ENCODE peak calls at places on chromosomes 1 and 21, in eight cellular contexts. S is dorsolateral prefrontal cortex, K is transverse colon, M is GM23338, I is psoas muscle, L is choroid plexus epithelial cell, J is cardiac fibroblast, R is cardiac muscle cell. H is an unnamed sample.

GRCh38 chr1:243708210-243708609 is 141.8 kb downstream of the AKT3 start:
- DNase-seq in S (no peak), M (no peak), J (peak), K (no peak), R (no peak), L (peak), I (no peak), H (no peak)

GRCh38 chr1:78263946-78264345 is 218.2 kb downstream of the GIPC2 start:
- DNase-seq in S (no peak), M (no peak), I (no peak), K (no peak), R (no peak), J (no peak), L (no peak), H (no peak)

GRCh38 chr1:1943834-1944570 is 24.9 kb upstream of the TMEM52 start:
- DNase-seq in M (peak), R (peak), S (peak), L (peak), I (peak), K (peak), J (peak), H (peak)

GRCh38 chr1:116075981-116076380 is 35.2 kb upstream of the MAB21L3 start:
- DNase-seq in R (no peak), M (no peak), L (no peak), S (no peak), K (no peak), I (no peak), J (no peak), H (no peak)

GRCh38 chr1:168127493-168127892 is 9.2 kb downstream of the GPR161 start:
- DNase-seq in M (no peak), S (no peak), R (no peak), K (no peak), L (no peak), I (no peak), J (no peak), H (no peak)

GRCh38 chr1:31371121-31371520 is 1.8 kb downstream of the FABP3 start:
- DNase-seq in S (no peak), K (no peak), L (no peak), M (no peak), J (no peak), R (no peak), I (no peak), H (no peak)

GRCh38 chr1:185813401-185813979 is 79.3 kb downstream of the HMCN1 start:
- DNase-seq in R (peak), I (no peak), S (no peak), J (peak), K (peak), M (peak), L (peak), H (no peak)

GRCh38 chr1:228446849-228447248 is 30.2 kb upstream of the TRIM17 start:
- DNase-seq in S (no peak), M (peak), J (no peak), I (no peak), R (no peak), L (no peak), K (no peak), H (no peak)

GRCh38 chr1:30900486-30900885 is 8.1 kb downstream of the SDC3 start:
- DNase-seq in S (no peak), K (no peak), L (no peak), J (no peak), I (no peak), R (no peak), M (no peak), H (peak)

GRCh38 chr1:60171793-60172192 is 98.2 kb upstream of the C1orf87 start:
- DNase-seq in K (no peak), J (no peak), I (no peak), L (peak), R (no peak), M (no peak), S (no peak), H (no peak)

GRCh38 chr1:94071391-94071790 is 49.6 kb downstream of the ABCA4 start:
- DNase-seq in R (no peak), S (no peak), L (no peak), M (no peak), K (no peak), I (no peak), J (no peak), H (no peak)

GRCh38 chr1:38268226-38268625 is 221.6 kb upstream of the POU3F1 start:
- DNase-seq in I (peak), M (peak), R (no peak), J (no peak), S (no peak), K (no peak), L (no peak), H (no peak)

GRCh38 chr1:220335668-220336067 is 63.4 kb upstream of the RAB3GAP2 start:
- DNase-seq in I (no peak), M (no peak), J (no peak), K (no peak), L (no peak), S (no peak), R (no peak), H (no peak)

GRCh38 chr1:38068980-38069340 is 22.4 kb upstream of the POU3F1 start:
- DNase-seq in R (no peak), M (no peak), K (no peak), L (no peak), J (no peak), S (no peak), I (no peak), H (no peak)

GRCh38 chr1:6157528-6158174 is 22.5 kb downstream of the CHD5 start:
- DNase-seq in S (peak), K (peak), M (no peak), I (no peak), R (no peak), L (peak), J (no peak), H (no peak)

GRCh38 chr1:231663211-231663792 is 36.7 kb downstream of the DISC1 start:
- DNase-seq in S (no peak), J (peak), I (no peak), R (no peak), M (no peak), L (peak), K (no peak), H (no peak)

GRCh38 chr1:226455843-226456242 is 48.0 kb upstream of the PARP1 start:
- DNase-seq in J (no peak), I (no peak), R (no peak), M (no peak), L (no peak), K (no peak), S (no peak), H (no peak)

GRCh38 chr1:116504308-116505156 is 66.3 kb downstream of the CD58 start:
- DNase-seq in K (peak), R (no peak), L (peak), J (peak), S (peak), I (peak), M (no peak), H (peak)

GRCh38 chr1:165574295-165574694 is 30.5 kb downstream of the LRRC52 start:
- DNase-seq in K (no peak), L (no peak), R (no peak), I (no peak), S (no peak), J (no peak), M (no peak), H (no peak)

GRCh38 chr1:90973897-90974798 is 47.7 kb downstream of the ZNF644 start:
- DNase-seq in S (no peak), K (no peak), R (no peak), I (no peak), J (peak), M (peak), L (peak), H (no peak)

GRCh38 chr21:15289896-15290841 is 225.4 kb upstream of the NRIP1 start:
- DNase-seq in K (peak), J (no peak), M (peak), I (peak), L (no peak), S (no peak), R (peak), H (peak)

GRCh38 chr1:60808676-60809075 is 273.7 kb upstream of the NFIA start:
- DNase-seq in L (no peak), S (no peak), M (no peak), K (no peak), R (no peak), I (no peak), J (no peak), H (no peak)

GRCh38 chr1:176894450-176894849 is 270.1 kb downstream of the ASTN1 start:
- DNase-seq in M (no peak), J (no peak), K (no peak), L (no peak), I (no peak), R (no peak), S (no peak), H (no peak)

GRCh38 chr21:45322960-45323461 is 35.3 kb upstream of the POFUT2 start:
- DNase-seq in K (no peak), I (peak), S (peak), M (no peak), J (peak), R (no peak), L (no peak), H (peak)

GRCh38 chr1:174032823-174033222 is 10.7 kb upstream of the RC3H1 start:
- DNase-seq in S (no peak), L (no peak), M (no peak), R (no peak), J (no peak), I (no peak), K (no peak), H (no peak)

GRCh38 chr1:235624751-235625192 is 24.8 kb downstream of the GNG4 start:
- DNase-seq in M (no peak), J (peak), K (no peak), I (no peak), S (no peak), R (no peak), L (peak), H (no peak)

DNA sequence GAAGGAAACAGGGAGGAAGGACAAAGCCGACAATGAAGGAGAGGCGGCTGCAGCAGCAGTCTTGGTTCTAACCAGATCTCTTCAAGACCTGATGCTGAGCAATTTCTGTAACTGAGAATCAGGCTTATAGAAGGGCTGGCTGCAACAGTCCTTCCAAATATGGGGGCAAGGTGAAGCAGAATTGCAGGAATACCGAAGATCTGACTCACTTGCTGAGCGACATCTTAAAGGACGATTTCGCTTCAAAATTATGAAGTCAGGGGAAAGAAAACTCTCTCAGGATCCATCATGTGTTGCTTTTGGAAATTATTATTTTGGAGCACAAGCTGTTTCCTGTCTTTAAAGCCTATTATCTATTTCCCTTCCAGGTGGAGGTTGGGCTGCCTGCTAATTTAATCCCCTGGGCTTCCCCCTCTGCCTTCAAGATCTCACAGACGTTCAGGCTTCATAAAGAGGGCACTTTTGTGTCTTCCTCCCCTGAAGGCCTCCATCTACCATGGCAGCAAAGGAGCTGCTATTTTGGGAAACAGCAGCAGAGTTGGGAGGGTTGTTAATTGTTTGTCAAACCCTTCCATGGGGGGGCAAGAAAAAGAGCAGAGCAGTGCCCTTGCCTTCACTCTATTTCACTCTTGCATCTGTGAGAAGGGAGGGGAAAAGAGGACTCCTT is 10.8 kb upstream of the IER5 start:
- DNase-seq in K (no peak), L (peak), M (no peak), R (peak), S (no peak), J (no peak), I (no peak), H (no peak)
- H3K4me3 ChIP-seq in K (no peak), L (no peak), M (no peak), R (no peak), S (no peak), J (no peak), I (no peak), H (no peak)

GRCh38 chr1:196609114-196609737 is 986 bp upstream of the KCNT2 start:
- DNase-seq in K (no peak), J (no peak), L (no peak), S (no peak), I (no peak), M (peak), R (peak), H (peak)

GRCh38 chr1:196607940-196608339 is 300 bp downstream of the KCNT2 start:
- DNase-seq in J (peak), S (no peak), R (no peak), M (peak), I (no peak), K (no peak), L (peak), H (no peak)

GRCh38 chr1:196603651-196604050 is 4.6 kb downstream of the KCNT2 start:
- DNase-seq in K (no peak), I (no peak), J (no peak), R (no peak), S (no peak), L (no peak), M (no peak), H (no peak)

GRCh38 chr1:196611873-196612272 is 3.6 kb upstream of the KCNT2 start:
- DNase-seq in J (no peak), R (no peak), S (no peak), L (no peak), I (no peak), K (no peak), M (peak), H (no peak)

DNA sequence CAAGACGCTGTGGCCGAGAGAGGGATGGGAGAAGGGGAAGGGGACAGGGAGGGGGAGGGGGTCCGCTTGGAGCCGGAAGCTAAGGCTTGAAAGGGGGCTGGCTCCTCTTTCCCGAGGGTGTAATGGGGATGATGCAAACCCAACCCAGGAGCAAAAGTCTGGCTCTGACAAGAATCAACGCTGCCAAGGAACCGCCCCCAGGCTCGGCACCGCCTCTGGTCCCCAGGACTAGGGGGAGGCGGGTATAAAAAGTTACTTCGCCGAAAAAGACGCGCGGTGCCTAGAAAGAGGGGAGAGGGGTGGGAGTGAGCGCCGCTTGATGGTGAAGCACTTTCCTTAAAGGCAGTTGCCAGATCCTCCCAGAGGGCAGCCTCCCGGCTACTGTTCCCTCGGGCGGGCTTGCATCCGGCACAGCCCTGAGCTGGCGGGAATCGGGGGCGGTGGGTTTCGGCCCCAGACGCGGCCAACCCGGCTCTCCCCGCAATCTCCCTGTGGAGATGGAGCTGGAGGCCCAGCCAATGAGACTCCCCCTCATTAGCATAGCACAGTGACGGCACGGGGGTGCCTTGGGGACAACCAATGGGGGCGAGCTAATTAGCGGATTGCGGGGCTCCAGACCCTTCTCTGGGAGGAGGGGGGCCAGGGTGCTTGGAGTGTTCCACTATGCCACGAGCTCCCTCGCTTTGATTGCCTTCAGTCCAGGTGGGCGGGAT is at the start of gene KCNT2:
- DNase-seq in K (peak), M (peak), J (peak), R (peak), I (peak), S (peak), L (peak), H (peak)
- H3K4me3 ChIP-seq in K (peak), M (peak), J (peak), R (peak), I (peak), S (peak), L (peak), H (peak)

GRCh38 chr1:16903458-16903796 is 7.6 kb downstream of the RNU1-2 start:
- DNase-seq in S (no peak), R (no peak), L (no peak), J (no peak), M (no peak), I (no peak), K (no peak), H (no peak)
- H3K4me3 ChIP-seq in S (peak), R (peak), L (peak), J (peak), M (peak), I (peak), K (peak), H (peak)

GRCh38 chr21:30408782-30409494 is 13.1 kb downstream of the KRTAP13-1 start:
- DNase-seq in J (peak), R (peak), L (peak), S (no peak), M (peak), I (no peak), K (peak), H (peak)
- H3K4me3 ChIP-seq in J (no peak), R (no peak), L (no peak), S (no peak), M (peak), I (no peak), K (no peak), H (no peak)

DNA sequence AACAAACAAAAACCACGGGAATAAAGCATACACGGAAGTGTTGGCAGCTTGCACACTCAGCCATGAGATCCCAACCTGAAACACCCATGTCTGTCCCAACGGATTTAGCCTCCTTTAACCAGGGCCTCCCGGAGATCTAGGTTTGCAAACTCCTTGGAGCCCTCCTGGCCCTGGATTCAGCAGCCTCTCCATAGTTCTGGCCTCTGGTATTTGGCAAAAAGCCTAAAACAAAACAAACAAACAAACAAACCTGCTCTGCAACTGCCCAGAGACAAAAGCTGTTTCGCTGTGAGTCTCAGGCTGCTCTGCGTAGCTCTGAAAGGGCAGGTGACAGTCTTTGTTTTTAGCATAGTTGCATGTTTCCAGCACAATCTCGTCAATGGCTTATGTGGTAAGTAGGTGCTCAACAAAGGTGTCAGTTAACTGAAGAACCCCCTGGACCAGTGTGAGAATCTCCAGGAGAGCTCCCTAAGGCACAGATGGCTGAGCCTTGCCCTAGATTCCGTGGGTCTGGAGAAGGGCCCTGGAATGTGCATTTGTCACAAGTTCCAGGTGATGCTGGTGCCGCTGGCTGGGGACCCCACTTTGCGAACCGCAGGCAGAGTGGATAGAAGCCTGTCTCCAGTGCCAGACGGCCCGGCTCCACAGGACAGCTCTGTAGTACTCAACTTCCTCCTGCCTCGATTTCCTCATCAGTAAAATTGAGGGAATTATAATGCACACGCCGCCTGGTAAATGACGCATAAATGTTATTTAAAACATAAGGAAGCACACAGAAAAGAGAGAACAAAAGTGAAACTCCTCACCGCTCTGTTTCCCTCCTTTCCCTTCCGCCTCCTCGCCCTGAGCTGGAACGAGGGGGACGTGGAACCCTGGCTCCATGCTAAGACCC is 86.2 kb downstream of the RIPK4 start:
- DNase-seq in J (no peak), I (no peak), M (peak), R (no peak), L (no peak), S (no peak), K (no peak), H (no peak)
- H3K4me3 ChIP-seq in J (no peak), I (no peak), M (no peak), R (no peak), L (no peak), S (no peak), K (no peak), H (no peak)

DNA sequence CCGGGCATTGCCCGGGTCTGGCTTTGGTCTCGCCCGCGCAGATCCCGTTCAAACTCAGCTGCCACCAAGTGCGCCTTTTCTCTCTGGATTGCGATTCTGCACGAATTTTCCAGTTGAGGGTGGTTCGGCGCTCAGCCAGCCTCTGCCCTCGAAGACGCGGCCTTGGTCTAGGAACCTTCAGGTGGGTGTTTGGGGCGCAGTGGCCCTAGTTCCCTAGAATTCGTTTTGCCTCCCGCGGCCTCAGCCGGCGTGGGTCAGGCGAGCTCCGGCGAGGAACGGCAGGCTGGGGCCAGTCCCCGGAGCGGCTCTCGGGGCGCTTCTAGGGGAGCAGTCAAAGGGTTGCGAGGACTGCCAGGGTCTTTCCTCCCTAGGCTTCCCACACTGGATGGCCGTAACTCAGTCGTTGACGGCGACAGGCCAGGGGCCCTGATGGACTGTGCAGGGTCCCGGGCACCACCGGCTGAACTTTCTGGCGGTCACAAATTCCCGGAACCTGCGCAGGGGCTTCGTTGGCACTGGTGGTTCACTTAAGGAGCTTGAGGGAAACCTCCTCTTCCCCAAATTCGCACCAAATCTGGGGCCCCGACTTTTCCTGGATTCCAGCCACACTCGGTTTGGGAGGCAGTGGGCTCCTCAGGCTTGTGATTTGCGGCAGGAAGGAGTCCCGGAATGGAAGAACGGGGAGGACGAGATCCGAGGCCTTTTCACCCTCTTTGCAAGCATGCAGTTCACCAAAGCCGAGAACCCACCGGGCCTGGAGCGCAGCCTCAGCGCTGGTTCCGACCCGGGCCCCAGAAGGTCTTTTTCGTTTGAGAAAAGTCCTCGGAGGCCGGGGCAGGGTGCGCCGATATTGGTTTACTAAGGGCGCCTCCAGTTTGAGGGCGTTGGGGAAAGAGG is 1.2 kb downstream of the DMBX1 start:
- DNase-seq in S (no peak), K (no peak), M (no peak), J (no peak), L (no peak), I (no peak), R (no peak), H (no peak)
- H3K4me3 ChIP-seq in S (no peak), K (no peak), M (peak), J (no peak), L (no peak), I (peak), R (no peak), H (no peak)

GRCh38 chr1:40818264-40818961 is 34.8 kb downstream of the KCNQ4 start:
- DNase-seq in M (peak), S (no peak), K (peak), I (peak), R (peak), L (peak), J (peak), H (peak)
- H3K4me3 ChIP-seq in M (peak), S (peak), K (peak), I (peak), R (peak), L (peak), J (peak), H (peak)

DNA sequence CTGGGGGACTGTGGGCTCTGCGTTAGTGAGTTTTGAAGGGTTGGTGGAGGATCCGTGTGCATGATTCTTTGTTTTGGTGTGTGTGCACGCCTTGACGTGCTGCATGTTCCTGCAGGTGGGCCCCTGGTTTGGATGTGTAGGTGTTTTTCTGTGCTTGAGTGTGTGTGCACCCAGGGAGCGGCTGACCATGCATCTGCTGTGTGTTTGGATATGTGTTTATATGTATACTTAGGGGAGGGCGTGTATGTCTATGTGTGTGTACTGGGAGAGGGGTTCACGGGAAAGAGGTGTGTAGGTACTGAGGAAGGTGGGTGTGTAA is 1.1 kb downstream of the VANGL2 start:
- DNase-seq in J (no peak), M (no peak), S (no peak), I (no peak), R (no peak), L (no peak), K (no peak), H (no peak)
- H3K4me3 ChIP-seq in J (peak), M (peak), S (peak), I (peak), R (peak), L (no peak), K (peak), H (peak)

H was measured in right cardiac atrium.